ENCODE peak calls at places on chromosomes 4 and X, in five cellular contexts. L is GM10248; K is stimulated activated CD4-positive, alpha-beta T cell treated with anti-CD3 and anti-CD28 coated beads, Interleukin-12 subunit alpha, Interleukin-12 subunit beta, amount 100 ng/mL, for 48 hours; X is endothelial cell; P is NCI-H524. R is an unnamed sample.

GRCh38 chrX:85052636-85053343 is 49.1 kb downstream of the APOOL start:
- DNase-seq in K (no peak), P (no peak), L (no peak), X (no peak), R (no peak)

GRCh38 chrX:12901486-12901885 is 4.9 kb upstream of the TLR8 start:
- DNase-seq in L (peak; percentile 70), K (peak; percentile 50), X (peak; percentile 38), P (no peak), R (peak; percentile 68)

GRCh38 chr4:149522031-149522430 is 293.6 kb downstream of the IQCM start:
- DNase-seq in K (no peak), P (no peak), X (no peak), L (no peak), R (peak; percentile 3)

GRCh38 chr4:37157403-37158167 is 87.0 kb upstream of the NWD2 start:
- DNase-seq in P (peak; percentile 82), X (peak; percentile 3), L (no peak), K (no peak), R (no peak)

GRCh38 chrX:18098704-18099103 is 122.0 kb downstream of the BEND2 start:
- DNase-seq in L (no peak), X (no peak), P (no peak), K (no peak), R (no peak)

GRCh38 chr4:48173055-48173991 is 39.3 kb upstream of the TXK start:
- DNase-seq in P (no peak), X (no peak), L (peak; percentile 16), K (no peak), R (peak; percentile 1)

GRCh38 chr4:7904942-7905341 is 34.7 kb downstream of the AFAP1 start:
- DNase-seq in X (no peak), K (no peak), L (no peak), P (peak; percentile 28), R (no peak)

GRCh38 chr4:11098461-11098860 is 330.2 kb downstream of the HS3ST1 start:
- DNase-seq in X (no peak), L (no peak), P (no peak), K (no peak), R (no peak)

GRCh38 chr4:3684546-3684945 is 81.6 kb upstream of the ADRA2C start:
- DNase-seq in L (no peak), K (no peak), P (no peak), X (no peak), R (no peak)

GRCh38 chrX:100872161-100872560 is 2.0 kb downstream of the NOX1 start:
- DNase-seq in K (no peak), P (no peak), X (no peak), L (no peak), R (no peak)

GRCh38 chr4:159515314-159516025 is 412.6 kb downstream of the RAPGEF2 start:
- DNase-seq in X (no peak), L (no peak), K (no peak), P (no peak), R (no peak)

GRCh38 chr4:91502365-91502764 is 801.4 kb upstream of the GRID2 start:
- DNase-seq in K (no peak), L (no peak), P (no peak), X (peak; percentile 8), R (peak; percentile 47)

GRCh38 chr4:3476341-3476747 is 13.2 kb downstream of the DOK7 start:
- DNase-seq in L (no peak), P (no peak), X (no peak), K (no peak), R (no peak)

GRCh38 chrX:50680990-50681389 is 133.0 kb downstream of the SHROOM4 start:
- DNase-seq in L (no peak), P (no peak), X (peak; percentile 38), K (no peak), R (peak; percentile 7)

GRCh38 chr4:80017125-80017854 is 55.7 kb downstream of the ANTXR2 start:
- DNase-seq in X (no peak), K (no peak), P (no peak), L (no peak), R (no peak)

GRCh38 chr4:23036921-23037495 is 344.3 kb downstream of the GBA3 start:
- DNase-seq in X (no peak), K (no peak), L (no peak), P (no peak), R (no peak)

GRCh38 chr4:41418444-41418843 is 119.5 kb upstream of the LIMCH1 start:
- DNase-seq in L (no peak), P (no peak), K (no peak), X (no peak), R (no peak)

GRCh38 chr4:8740666-8741395 is 130.8 kb downstream of the HMX1 start:
- DNase-seq in P (no peak), L (no peak), X (no peak), K (no peak), R (no peak)

GRCh38 chrX:15336023-15336413 is 695 bp upstream of the PIGA start:
- DNase-seq in P (peak; percentile 27), K (no peak), X (peak; percentile 4), L (no peak), R (peak; percentile 31)

GRCh38 chr4:136343340-136343739 is 1189.0 kb downstream of the PCDH18 start:
- DNase-seq in P (no peak), K (no peak), X (no peak), L (no peak), R (no peak)

GRCh38 chr4:146243141-146243882 is 29.0 kb downstream of the REELD1 start:
- DNase-seq in P (no peak), X (no peak), K (peak; percentile 47), L (peak; percentile 87), R (no peak)

GRCh38 chr4:177718514-177718913 is 276.3 kb upstream of the AGA start:
- DNase-seq in L (no peak), X (no peak), P (no peak), K (no peak), R (no peak)

GRCh38 chr4:139511320-139511719 is 44.7 kb downstream of the SETD7 start:
- DNase-seq in X (no peak), P (no peak), L (no peak), K (no peak), R (no peak)

GRCh38 chr4:168919706-168920324 is 90.2 kb downstream of the CBR4 start:
- DNase-seq in K (no peak), L (no peak), X (no peak), P (no peak), R (no peak)

GRCh38 chrX:23503835-23504539 is 163.3 kb upstream of the PRDX4 start:
- DNase-seq in X (no peak), P (peak; percentile 89), L (no peak), K (no peak), R (peak; percentile 68)

GRCh38 chr4:66606908-66607307 is 936.6 kb upstream of the EPHA5 start:
- DNase-seq in L (no peak), X (no peak), K (no peak), P (no peak), R (peak; percentile 1)

GRCh38 chrX:140586951-140587350 is 82.1 kb upstream of the SOX3 start:
- DNase-seq in L (no peak), P (no peak), X (no peak), K (no peak), R (no peak)